ENCODE peak calls at places on chromosomes 11 and 22, in six cellular contexts. Q is HCT116, A is spleen, Z is uterus, N is A549, I is stomach. W is an unnamed sample.

GRCh38 chr11:36089920-36090319 is 146.1 kb downstream of the LDLRAD3 start:
- DNase-seq in Q (no peak), N (no peak), I (no peak), Z (no peak), A (no peak), W (no peak)

GRCh38 chr11:119085523-119085878 is 820 bp downstream of the HMBS start:
- DNase-seq in Q (no peak), A (no peak), N (no peak), Z (no peak), I (no peak), W (no peak)

GRCh38 chr11:28836285-28837081 is 728.3 kb downstream of the METTL15 start:
- DNase-seq in I (no peak), N (peak), A (no peak), Z (no peak), Q (no peak), W (no peak)

GRCh38 chr22:24506802-24507438 is 11.8 kb downstream of the UPB1 start:
- DNase-seq in A (no peak), N (peak), I (no peak), Z (no peak), Q (no peak), W (no peak)

GRCh38 chr11:1197886-1198765 is 24.7 kb upstream of the MUC5B start:
- DNase-seq in A (peak), Q (no peak), Z (peak), N (no peak), I (peak), W (no peak)

GRCh38 chr11:27972432-27973170 is 135.4 kb downstream of the KIF18A start:
- DNase-seq in I (no peak), N (no peak), Z (no peak), A (no peak), Q (no peak), W (no peak)

GRCh38 chr22:35601013-35601580 is 16.0 kb downstream of the MB start:
- DNase-seq in A (no peak), I (no peak), Q (no peak), Z (no peak), N (no peak), W (no peak)

GRCh38 chr11:18804621-18805020 is 13.0 kb upstream of the PTPN5 start:
- DNase-seq in N (no peak), Z (no peak), Q (no peak), I (no peak), A (no peak), W (no peak)

GRCh38 chr22:43789452-43789851 is 22.7 kb downstream of the EFCAB6 start:
- DNase-seq in I (no peak), A (no peak), N (peak), Z (peak), Q (no peak), W (no peak)

GRCh38 chr11:35615911-35616900 is 2.1 kb upstream of the FJX1 start:
- DNase-seq in A (no peak), Z (no peak), N (peak), Q (no peak), I (no peak), W (no peak)

GRCh38 chr11:16859651-16860050 is 121.2 kb downstream of the C11orf58 start:
- DNase-seq in I (no peak), Z (no peak), N (no peak), A (no peak), Q (no peak), W (no peak)

GRCh38 chr22:23375031-23375827 is 194.9 kb downstream of the BCR start:
- DNase-seq in A (no peak), N (no peak), I (no peak), Q (no peak), Z (no peak), W (no peak)

GRCh38 chr11:62881579-62882427 is 1.1 kb downstream of the SLC3A2 start:
- DNase-seq in A (peak), Z (peak), I (peak), N (peak), Q (peak), W (peak)

GRCh38 chr11:73982595-73982989 is at the start of gene UCP2:
- DNase-seq in Q (no peak), Z (peak), A (peak), N (no peak), I (peak), W (no peak)

GRCh38 chr11:15863411-15863810 is 492.9 kb downstream of the SOX6 start:
- DNase-seq in N (no peak), Z (no peak), A (no peak), I (no peak), Q (no peak), W (no peak)

GRCh38 chr11:46278387-46279173 is 1.1 kb downstream of the CREB3L1 start:
- DNase-seq in N (no peak), Z (peak), I (peak), A (no peak), Q (no peak), W (no peak)

GRCh38 chr11:74019860-74020259 is 11.0 kb upstream of the UCP3 start:
- DNase-seq in N (no peak), A (no peak), I (no peak), Z (no peak), Q (no peak), W (no peak)

GRCh38 chr22:19879248-19879575 is 24.5 kb upstream of the GNB1L start:
- DNase-seq in A (peak), N (no peak), I (no peak), Q (no peak), Z (no peak), W (no peak)

GRCh38 chr11:125256471-125257010 is 92.0 kb downstream of the PKNOX2 start:
- DNase-seq in Q (no peak), Z (no peak), A (no peak), N (no peak), I (no peak), W (no peak)

GRCh38 chr22:50117168-50117762 is 27.5 kb downstream of the MOV10L1 start:
- DNase-seq in N (no peak), A (no peak), Q (no peak), I (no peak), Z (no peak), W (no peak)

GRCh38 chr22:17381237-17381913 is 12.1 kb downstream of the CECR2 start:
- DNase-seq in I (no peak), N (no peak), Q (no peak), Z (no peak), A (no peak), W (no peak)

GRCh38 chr11:64585150-64585549 is 5.9 kb upstream of the SLC22A12 start:
- DNase-seq in Z (no peak), N (no peak), A (no peak), I (no peak), Q (no peak), W (no peak)

GRCh38 chr11:459511-460220 is 9.6 kb downstream of the PTDSS2 start:
- DNase-seq in N (no peak), Q (no peak), I (no peak), Z (no peak), A (no peak), W (no peak)

GRCh38 chr22:19495562-19496323 is 16.0 kb downstream of the CDC45 start:
- DNase-seq in N (peak), Z (no peak), I (no peak), Q (no peak), A (no peak), W (no peak)

GRCh38 chr22:26648761-26649363 is 8.5 kb upstream of the MIAT start:
- DNase-seq in Q (no peak), I (no peak), A (no peak), Z (no peak), N (no peak), W (no peak)

GRCh38 chr11:11793073-11793472 is 48.7 kb upstream of the USP47 start:
- DNase-seq in Z (no peak), I (no peak), Q (no peak), A (no peak), N (no peak), W (no peak)

GRCh38 chr11:72752088-72752914 is at the start of gene ARAP1:
- DNase-seq in Q (peak), Z (peak), N (peak), I (peak), A (peak), W (no peak)

GRCh38 chr11:72750086-72750485 is 2.1 kb downstream of the ARAP1 start:
- DNase-seq in A (peak), Z (no peak), N (no peak), I (no peak), Q (no peak), W (no peak)

GRCh38 chr11:72753341-72754148 is 1.3 kb upstream of the ARAP1 start:
- DNase-seq in Z (no peak), A (no peak), Q (no peak), I (no peak), N (no peak), W (no peak)

GRCh38 chr11:72751293-72752087 is 718 bp downstream of the ARAP1 start:
- DNase-seq in I (no peak), Q (no peak), Z (no peak), A (peak), N (no peak), W (no peak)

GRCh38 chr11:72750556-72751292 is 1.5 kb downstream of the ARAP1 start:
- DNase-seq in N (no peak), I (no peak), Q (no peak), A (peak), Z (no peak), W (no peak)
- H3K27ac ChIP-seq in N (peak), I (peak), Q (no peak), A (peak), Z (peak), W (peak)

DNA sequence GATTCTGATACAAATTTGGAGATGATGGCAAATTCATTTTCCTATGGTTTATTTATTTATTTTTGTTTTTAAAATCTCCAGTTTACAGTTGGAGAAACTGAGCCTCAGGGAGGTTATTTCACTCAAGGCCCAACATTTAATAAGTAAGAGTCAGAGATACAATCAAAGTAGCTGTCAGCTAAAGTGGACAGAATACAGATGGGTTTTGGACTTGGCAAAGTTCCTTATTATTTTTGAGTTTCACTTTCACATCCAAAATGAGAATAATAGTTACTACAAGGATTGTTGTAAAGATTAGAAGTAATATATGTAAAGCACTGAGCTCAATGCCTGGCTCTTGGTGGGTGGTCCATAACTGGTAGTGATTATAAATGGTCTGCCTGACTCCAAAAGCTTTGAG is 87.5 kb upstream of the SESN3 start:
- DNase-seq in N (no peak), Q (no peak), Z (no peak), A (no peak), I (no peak), W (no peak)
- TF ChIP-seq POLR2A in N (no peak), Q (no peak), Z (no peak), A (no peak), I (no peak), W (no peak)

DNA sequence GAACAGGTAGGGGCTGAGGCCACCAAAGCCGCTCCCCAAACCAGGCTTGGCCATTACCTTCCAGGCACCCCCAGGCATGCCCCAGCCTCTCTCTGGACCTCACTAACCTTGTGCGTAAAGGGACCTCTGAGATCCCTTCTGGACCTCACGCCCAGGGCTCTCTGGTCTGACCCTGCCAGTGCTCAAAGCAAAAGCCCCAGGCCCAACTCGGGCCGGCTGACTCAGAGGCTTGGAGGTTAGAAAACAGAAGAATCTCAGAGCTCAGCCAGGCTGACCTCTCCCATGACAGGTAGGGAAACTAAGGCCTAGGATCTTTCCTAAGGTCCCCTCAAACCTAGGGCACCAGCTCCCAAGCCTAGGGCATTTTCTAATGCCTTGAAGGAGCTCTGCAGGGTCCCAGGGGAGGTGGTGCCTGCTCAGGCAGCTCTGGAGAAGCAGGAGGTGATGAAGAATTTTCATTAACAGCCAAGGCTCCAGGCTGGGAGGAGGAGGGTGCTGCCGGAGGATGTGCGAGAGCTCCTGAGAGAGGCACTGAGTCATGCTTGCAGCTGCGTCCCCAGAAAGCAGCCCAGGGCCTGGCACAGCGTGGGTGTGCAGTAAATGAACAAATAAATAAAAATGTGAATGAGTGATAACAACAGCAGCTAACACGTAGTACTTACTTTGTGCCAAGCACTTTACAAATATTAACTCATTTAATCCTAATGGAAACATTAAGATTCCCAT is 25.6 kb downstream of the ARRB1 start:
- DNase-seq in Z (peak), Q (peak), A (no peak), I (peak), N (peak), W (no peak)
- H3K27ac ChIP-seq in Z (peak), Q (peak), A (peak), I (peak), N (peak), W (peak)

GRCh38 chr11:78139422-78140391 is at the start of gene ALG8:
- DNase-seq in N (peak), A (peak), I (peak), Q (peak), Z (peak), W (peak)
- TF ChIP-seq POLR2A in N (peak), A (peak), I (no peak), Q (peak), Z (no peak), W (no peak)

GRCh38 chr22:48918585-48919186 is 909.0 kb downstream of the BRD1 start:
- DNase-seq in Q (no peak), N (no peak), Z (no peak), I (peak), A (no peak), W (no peak)
- H3K27ac ChIP-seq in Q (no peak), N (no peak), Z (no peak), I (no peak), A (no peak), W (no peak)